ENCODE peak calls at places on chromosome 2, in six cellular contexts. One of them, this sample, is unnamed.
A peak's percentile ranks its signal among the peaks of the same experiment; 100 is the strongest.

GRCh38 chr2:26925100-26925791 is 45.2 kb upstream of the MAPRE3 start:
- DNase-seq in endothelial cell of umbilical vein: no peak
- DNase-seq in stomach: no peak
- DNase-seq in K562: no peak
- DNase-seq in endothelial cell: no peak
- DNase-seq in GM13977: no peak
- DNase-seq in this sample: no peak

GRCh38 chr2:10342245-10342951 is 39.7 kb downstream of the HPCAL1 start:
- DNase-seq in endothelial cell of umbilical vein: no peak
- DNase-seq in stomach: no peak
- DNase-seq in K562: no peak
- DNase-seq in endothelial cell: no peak
- DNase-seq in GM13977: no peak
- DNase-seq in this sample: no peak

GRCh38 chr2:65429799-65430514 is 2.4 kb downstream of the SPRED2 start:
- DNase-seq in endothelial cell of umbilical vein: no peak
- DNase-seq in stomach: peak; percentile 42
- DNase-seq in K562: no peak
- DNase-seq in endothelial cell: peak; percentile 21
- DNase-seq in GM13977: no peak
- DNase-seq in this sample: no peak

GRCh38 chr2:67486041-67486796 is 89.1 kb downstream of the ETAA1 start:
- DNase-seq in endothelial cell of umbilical vein: no peak
- DNase-seq in stomach: peak; percentile 52
- DNase-seq in K562: no peak
- DNase-seq in endothelial cell: no peak
- DNase-seq in GM13977: no peak
- DNase-seq in this sample: no peak

GRCh38 chr2:160287476-160287875 is 87.4 kb upstream of the ITGB6 start:
- DNase-seq in endothelial cell of umbilical vein: no peak
- DNase-seq in stomach: no peak
- DNase-seq in K562: no peak
- DNase-seq in endothelial cell: no peak
- DNase-seq in GM13977: no peak
- DNase-seq in this sample: no peak

GRCh38 chr2:240640939-240641338 is 15.7 kb downstream of the GPR35 start:
- DNase-seq in endothelial cell of umbilical vein: no peak
- DNase-seq in stomach: peak; percentile 50
- DNase-seq in K562: peak; percentile 37
- DNase-seq in endothelial cell: no peak
- DNase-seq in GM13977: no peak
- DNase-seq in this sample: no peak

GRCh38 chr2:118845843-118846666 is 1.4 kb downstream of the EN1 start:
- DNase-seq in endothelial cell of umbilical vein: no peak
- DNase-seq in stomach: no peak
- DNase-seq in K562: no peak
- DNase-seq in endothelial cell: peak; percentile 13
- DNase-seq in GM13977: peak; percentile 23
- DNase-seq in this sample: no peak

GRCh38 chr2:235506997-235507615 is 13.3 kb downstream of the AGAP1 start:
- DNase-seq in endothelial cell of umbilical vein: no peak
- DNase-seq in stomach: no peak
- DNase-seq in K562: no peak
- DNase-seq in endothelial cell: no peak
- DNase-seq in GM13977: no peak
- DNase-seq in this sample: no peak

GRCh38 chr2:46669996-46670793 is 190.8 kb downstream of the TMEM247 start:
- DNase-seq in endothelial cell of umbilical vein: no peak
- DNase-seq in stomach: no peak
- DNase-seq in K562: no peak
- DNase-seq in endothelial cell: no peak
- DNase-seq in GM13977: no peak
- DNase-seq in this sample: no peak

GRCh38 chr2:15521782-15522181 is 39.4 kb downstream of the NBAS start:
- DNase-seq in endothelial cell of umbilical vein: peak; percentile 61
- DNase-seq in stomach: no peak
- DNase-seq in K562: no peak
- DNase-seq in endothelial cell: no peak
- DNase-seq in GM13977: no peak
- DNase-seq in this sample: no peak

GRCh38 chr2:15532996-15533395 is 28.1 kb downstream of the NBAS start:
- DNase-seq in endothelial cell of umbilical vein: no peak
- DNase-seq in stomach: no peak
- DNase-seq in K562: no peak
- DNase-seq in endothelial cell: no peak
- DNase-seq in GM13977: no peak
- DNase-seq in this sample: no peak

GRCh38 chr2:15531095-15531854 is 29.9 kb downstream of the NBAS start:
- DNase-seq in endothelial cell of umbilical vein: no peak
- DNase-seq in stomach: no peak
- DNase-seq in K562: no peak
- DNase-seq in endothelial cell: no peak
- DNase-seq in GM13977: no peak
- DNase-seq in this sample: no peak

GRCh38 chr2:15527074-15527739 is 33.9 kb downstream of the NBAS start:
- DNase-seq in endothelial cell of umbilical vein: no peak
- DNase-seq in stomach: no peak
- DNase-seq in K562: no peak
- DNase-seq in endothelial cell: no peak
- DNase-seq in GM13977: no peak
- DNase-seq in this sample: no peak
- TF ChIP-seq CTCF in endothelial cell of umbilical vein: no peak
- TF ChIP-seq CTCF in stomach: no peak
- TF ChIP-seq CTCF in K562: no peak
- TF ChIP-seq CTCF in endothelial cell: no peak
- TF ChIP-seq CTCF in GM13977: no peak
- TF ChIP-seq CTCF in this sample: no peak

DNA sequence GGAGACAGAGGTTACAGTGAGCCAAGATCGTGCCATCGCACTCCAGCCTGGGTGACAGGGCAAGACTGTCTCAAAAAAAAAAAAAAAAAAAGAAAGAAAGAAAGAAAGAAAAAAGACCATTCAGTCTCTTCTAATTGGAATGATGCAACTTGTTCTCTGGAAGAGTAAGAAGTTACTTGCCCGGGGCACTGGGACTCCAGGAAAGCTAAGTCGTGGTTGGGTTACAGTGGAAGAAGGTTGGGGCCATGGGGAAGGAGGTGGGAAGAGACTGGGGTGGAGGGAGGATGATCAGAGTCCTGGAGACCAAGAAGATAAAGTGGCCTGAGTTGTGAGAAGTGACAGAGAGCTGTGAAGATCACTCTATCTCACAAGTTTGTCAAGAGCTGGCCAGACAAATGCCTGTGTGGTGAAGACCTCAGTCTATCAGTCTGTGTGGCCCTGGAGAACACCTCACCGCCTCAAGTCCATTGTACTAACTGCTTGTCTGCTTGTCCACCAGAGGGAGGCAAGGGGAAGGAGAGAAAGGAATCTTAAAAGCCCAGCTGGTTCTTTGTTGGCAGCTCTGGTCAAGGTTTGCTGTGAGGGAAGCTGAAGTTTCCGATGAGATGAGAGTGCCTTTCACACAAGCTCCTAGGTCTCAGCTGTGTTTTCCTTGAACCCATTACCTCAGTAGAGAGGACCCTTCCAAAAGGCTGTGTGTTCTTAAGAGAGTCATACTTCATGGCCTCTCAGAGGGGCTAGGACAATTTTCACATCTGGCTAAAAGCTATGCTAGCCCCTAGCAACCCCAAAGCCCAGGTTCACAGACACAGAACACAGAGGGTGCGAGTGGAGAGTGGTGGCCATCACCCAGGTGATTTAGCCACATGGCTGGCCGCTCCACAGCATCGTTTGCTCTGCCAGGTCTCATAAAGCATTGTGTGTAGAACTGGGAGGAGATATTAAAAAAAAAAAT is 72.0 kb upstream of the TMEM178A start:
- DNase-seq in endothelial cell of umbilical vein: peak; percentile 74
- DNase-seq in stomach: peak; percentile 37
- DNase-seq in K562: no peak
- DNase-seq in endothelial cell: peak; percentile 37
- DNase-seq in GM13977: peak; percentile 27
- DNase-seq in this sample: no peak
- TF ChIP-seq CTCF in endothelial cell of umbilical vein: peak; percentile 71
- TF ChIP-seq CTCF in stomach: peak; percentile 32
- TF ChIP-seq CTCF in K562: peak; percentile 57
- TF ChIP-seq CTCF in endothelial cell: no peak
- TF ChIP-seq CTCF in GM13977: peak; percentile 22
- TF ChIP-seq CTCF in this sample: peak; percentile 53

GRCh38 chr2:172813314-172813888 is 77.8 kb downstream of the RAPGEF4 start:
- DNase-seq in endothelial cell of umbilical vein: peak; percentile 68
- DNase-seq in stomach: no peak
- DNase-seq in K562: no peak
- DNase-seq in endothelial cell: no peak
- DNase-seq in GM13977: no peak
- DNase-seq in this sample: no peak
- TF ChIP-seq CTCF in endothelial cell of umbilical vein: peak; percentile 37
- TF ChIP-seq CTCF in stomach: no peak
- TF ChIP-seq CTCF in K562: peak; percentile 47
- TF ChIP-seq CTCF in endothelial cell: peak; percentile 29
- TF ChIP-seq CTCF in GM13977: no peak
- TF ChIP-seq CTCF in this sample: peak; percentile 24

GRCh38 chr2:48471048-48471474 is 58.9 kb upstream of the STON1 start:
- DNase-seq in endothelial cell of umbilical vein: peak; percentile 83
- DNase-seq in stomach: no peak
- DNase-seq in K562: peak; percentile 36
- DNase-seq in endothelial cell: peak; percentile 22
- DNase-seq in GM13977: no peak
- DNase-seq in this sample: no peak
- TF ChIP-seq CTCF in endothelial cell of umbilical vein: peak; percentile 28
- TF ChIP-seq CTCF in stomach: peak; percentile 54
- TF ChIP-seq CTCF in K562: peak; percentile 75
- TF ChIP-seq CTCF in endothelial cell: peak; percentile 87
- TF ChIP-seq CTCF in GM13977: no peak
- TF ChIP-seq CTCF in this sample: no peak

GRCh38 chr2:71804251-71804650 is 343.4 kb downstream of the CYP26B1 start:
- DNase-seq in endothelial cell of umbilical vein: no peak
- DNase-seq in stomach: no peak
- DNase-seq in K562: no peak
- DNase-seq in endothelial cell: no peak
- DNase-seq in GM13977: no peak
- DNase-seq in this sample: no peak
- TF ChIP-seq CTCF in endothelial cell of umbilical vein: no peak
- TF ChIP-seq CTCF in stomach: no peak
- TF ChIP-seq CTCF in K562: no peak
- TF ChIP-seq CTCF in endothelial cell: no peak
- TF ChIP-seq CTCF in GM13977: no peak
- TF ChIP-seq CTCF in this sample: no peak

DNA sequence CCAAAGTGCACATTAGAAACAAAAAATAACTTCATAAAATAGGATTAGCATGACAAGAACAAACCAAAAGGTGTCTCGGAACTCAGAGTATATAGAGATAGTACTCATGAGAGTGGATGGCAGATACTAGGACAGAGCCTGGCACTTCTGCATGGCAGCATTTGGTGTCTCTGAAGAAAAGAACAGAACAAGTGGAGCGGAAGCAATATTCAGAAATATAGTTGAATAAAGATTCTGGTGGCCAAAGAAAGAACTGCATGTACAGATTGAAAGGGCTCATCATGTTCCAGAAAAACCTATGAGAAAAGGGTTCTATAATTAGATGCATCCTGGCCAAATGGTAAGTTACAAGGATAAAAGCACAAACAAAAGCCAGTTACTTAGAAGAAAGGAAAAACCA is 90.9 kb downstream of the CCDC138 start:
- DNase-seq in endothelial cell of umbilical vein: no peak
- DNase-seq in stomach: no peak
- DNase-seq in K562: no peak
- DNase-seq in endothelial cell: no peak
- DNase-seq in GM13977: no peak
- DNase-seq in this sample: no peak
- TF ChIP-seq CTCF in endothelial cell of umbilical vein: no peak
- TF ChIP-seq CTCF in stomach: no peak
- TF ChIP-seq CTCF in K562: no peak
- TF ChIP-seq CTCF in endothelial cell: peak; percentile 56
- TF ChIP-seq CTCF in GM13977: no peak
- TF ChIP-seq CTCF in this sample: no peak

GRCh38 chr2:176134978-176135575 is 5.6 kb downstream of the HOXD8 start:
- DNase-seq in endothelial cell of umbilical vein: peak; percentile 68
- DNase-seq in stomach: no peak
- DNase-seq in K562: no peak
- DNase-seq in endothelial cell: no peak
- DNase-seq in GM13977: no peak
- DNase-seq in this sample: no peak
- TF ChIP-seq CTCF in endothelial cell of umbilical vein: no peak
- TF ChIP-seq CTCF in stomach: no peak
- TF ChIP-seq CTCF in K562: peak; percentile 14
- TF ChIP-seq CTCF in endothelial cell: no peak
- TF ChIP-seq CTCF in GM13977: no peak
- TF ChIP-seq CTCF in this sample: no peak

DNA sequence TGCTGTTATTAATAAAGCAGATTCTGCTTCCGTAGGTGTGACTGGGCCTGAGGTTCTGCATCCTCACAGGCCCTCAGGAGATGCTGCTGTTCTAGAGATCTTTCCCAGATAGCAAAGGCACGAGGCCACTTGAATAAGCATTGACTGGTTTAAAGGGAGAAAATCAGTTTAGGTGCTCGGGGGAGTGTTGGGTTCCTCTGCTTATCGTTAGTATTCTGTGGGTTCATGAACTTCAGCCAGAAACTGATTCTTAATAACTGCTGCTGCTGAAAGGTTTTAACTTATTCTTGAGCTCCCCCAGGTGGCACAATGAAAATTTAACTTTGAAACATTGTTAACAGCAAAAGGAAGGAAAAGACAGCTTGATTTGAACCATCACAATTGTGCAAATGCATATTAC is 56.9 kb downstream of the ITGA6 start:
- DNase-seq in endothelial cell of umbilical vein: peak; percentile 55
- DNase-seq in stomach: no peak
- DNase-seq in K562: no peak
- DNase-seq in endothelial cell: no peak
- DNase-seq in GM13977: no peak
- DNase-seq in this sample: no peak
- TF ChIP-seq CTCF in endothelial cell of umbilical vein: no peak
- TF ChIP-seq CTCF in stomach: no peak
- TF ChIP-seq CTCF in K562: peak; percentile 59
- TF ChIP-seq CTCF in endothelial cell: no peak
- TF ChIP-seq CTCF in GM13977: peak; percentile 21
- TF ChIP-seq CTCF in this sample: no peak

GRCh38 chr2:237625777-237626176 is 1.6 kb upstream of the LRRFIP1 start:
- DNase-seq in endothelial cell of umbilical vein: no peak
- DNase-seq in stomach: no peak
- DNase-seq in K562: no peak
- DNase-seq in endothelial cell: no peak
- DNase-seq in GM13977: no peak
- DNase-seq in this sample: no peak

GRCh38 chr2:237623428-237624403 is 3.7 kb upstream of the LRRFIP1 start:
- DNase-seq in endothelial cell of umbilical vein: no peak
- DNase-seq in stomach: no peak
- DNase-seq in K562: no peak
- DNase-seq in endothelial cell: no peak
- DNase-seq in GM13977: no peak
- DNase-seq in this sample: no peak

GRCh38 chr2:237626813-237627451 is 455 bp upstream of the LRRFIP1 start:
- DNase-seq in endothelial cell of umbilical vein: no peak
- DNase-seq in stomach: no peak
- DNase-seq in K562: no peak
- DNase-seq in endothelial cell: no peak
- DNase-seq in GM13977: no peak
- DNase-seq in this sample: no peak

GRCh38 chr2:237625216-237625705 is 2.1 kb upstream of the LRRFIP1 start:
- DNase-seq in endothelial cell of umbilical vein: no peak
- DNase-seq in stomach: no peak
- DNase-seq in K562: no peak
- DNase-seq in endothelial cell: no peak
- DNase-seq in GM13977: no peak
- DNase-seq in this sample: no peak

GRCh38 chr2:237624565-237624964 is 2.8 kb upstream of the LRRFIP1 start:
- DNase-seq in endothelial cell of umbilical vein: no peak
- DNase-seq in stomach: no peak
- DNase-seq in K562: no peak
- DNase-seq in endothelial cell: no peak
- DNase-seq in GM13977: peak; percentile 61
- DNase-seq in this sample: no peak
- TF ChIP-seq CTCF in endothelial cell of umbilical vein: no peak
- TF ChIP-seq CTCF in stomach: no peak
- TF ChIP-seq CTCF in K562: peak; percentile 22
- TF ChIP-seq CTCF in endothelial cell: no peak
- TF ChIP-seq CTCF in GM13977: peak; percentile 28
- TF ChIP-seq CTCF in this sample: peak; percentile 34

This sample was measured in GM06990.